ENCODE peak calls at places on chromosomes 6 and 20, in eight cellular contexts. H, N, O, J, D, Z, V and M are unnamed samples. For H3K9me3, the result is how much of the 10 kb centered on the place peaks cover.

GRCh38 chr20:25270829-25271251 is 23.0 kb downstream of the PYGB start:
- DNase-seq in D (peak), H (no peak), V (peak), J (no peak), O (peak), Z (no peak), N (no peak), M (peak)

GRCh38 chr6:123899745-123900144 is 96.1 kb downstream of the NKAIN2 start:
- DNase-seq in H (no peak), V (no peak), D (no peak), J (no peak), Z (no peak), O (no peak), N (peak), M (peak)

GRCh38 chr6:166156942-166157341 is 10.7 kb downstream of the TBXT start:
- DNase-seq in H (no peak), N (no peak), D (no peak), J (no peak), O (no peak), V (no peak), Z (no peak), M (no peak)

GRCh38 chr6:141158740-141159139 is 974.0 kb upstream of the GJE1 start:
- DNase-seq in O (no peak), J (no peak), Z (peak), V (no peak), H (no peak), D (no peak), N (no peak), M (no peak)

GRCh38 chr6:21749754-21750153 is 156.2 kb downstream of the SOX4 start:
- DNase-seq in V (no peak), N (no peak), Z (peak), J (no peak), D (no peak), H (no peak), O (no peak), M (no peak)

GRCh38 chr6:118932421-118932820 is 2.5 kb downstream of the MCM9 start:
- DNase-seq in D (no peak), H (no peak), V (no peak), J (no peak), N (no peak), O (no peak), Z (no peak), M (no peak)

GRCh38 chr20:58127731-58128130 is 100.7 kb downstream of the ANKRD60 start:
- DNase-seq in H (no peak), V (no peak), J (peak), N (no peak), Z (no peak), O (no peak), D (peak), M (peak)

GRCh38 chr6:98657764-98658163 is 176.6 kb upstream of the POU3F2 start:
- DNase-seq in H (peak), N (no peak), D (peak), J (peak), Z (peak), V (no peak), O (no peak), M (peak)

GRCh38 chr6:69578366-69578890 is 218.4 kb downstream of the LMBRD1 start:
- DNase-seq in O (no peak), Z (no peak), N (no peak), D (no peak), J (no peak), H (no peak), V (no peak), M (no peak)

GRCh38 chr6:54134934-54135333 is 23.7 kb downstream of the MLIP start:
- DNase-seq in J (no peak), Z (no peak), D (no peak), N (no peak), O (no peak), V (no peak), H (no peak), M (no peak)

GRCh38 chr20:19995220-19995863 is 21.8 kb upstream of the NAA20 start:
- DNase-seq in J (no peak), O (no peak), H (no peak), D (no peak), Z (peak), N (no peak), V (no peak), M (no peak)

GRCh38 chr6:162546905-162547304 is 180.7 kb downstream of the PRKN start:
- DNase-seq in Z (no peak), O (no peak), N (no peak), H (no peak), V (no peak), D (no peak), J (no peak), M (no peak)
- TF ChIP-seq CTCF in Z (no peak), O (no peak), N (no peak), H (no peak), V (no peak), D (no peak), J (no peak), M (no peak)

GRCh38 chr6:6395581-6396197 is 75.2 kb upstream of the F13A1 start:
- DNase-seq in V (no peak), O (no peak), J (no peak), D (no peak), H (peak), Z (peak), N (no peak), M (no peak)

GRCh38 chr6:6392214-6393068 is 72.0 kb upstream of the F13A1 start:
- DNase-seq in O (no peak), D (no peak), N (no peak), J (no peak), Z (no peak), H (peak), V (no peak), M (no peak)

GRCh38 chr6:6386010-6386409 is 65.5 kb upstream of the F13A1 start:
- DNase-seq in J (peak), Z (no peak), D (no peak), V (no peak), O (no peak), H (no peak), N (no peak), M (no peak)

GRCh38 chr6:6393069-6393529 is 72.6 kb upstream of the F13A1 start:
- DNase-seq in H (no peak), D (no peak), Z (no peak), V (no peak), J (no peak), N (no peak), O (no peak), M (no peak)

GRCh38 chr6:6390849-6391602 is 70.6 kb upstream of the F13A1 start:
- DNase-seq in D (no peak), J (no peak), H (peak), N (no peak), O (no peak), V (no peak), Z (no peak), M (no peak)
- H3K4me3 ChIP-seq in D (no peak), J (no peak), H (no peak), N (no peak), O (no peak), V (no peak), Z (no peak), M (no peak)

DNA sequence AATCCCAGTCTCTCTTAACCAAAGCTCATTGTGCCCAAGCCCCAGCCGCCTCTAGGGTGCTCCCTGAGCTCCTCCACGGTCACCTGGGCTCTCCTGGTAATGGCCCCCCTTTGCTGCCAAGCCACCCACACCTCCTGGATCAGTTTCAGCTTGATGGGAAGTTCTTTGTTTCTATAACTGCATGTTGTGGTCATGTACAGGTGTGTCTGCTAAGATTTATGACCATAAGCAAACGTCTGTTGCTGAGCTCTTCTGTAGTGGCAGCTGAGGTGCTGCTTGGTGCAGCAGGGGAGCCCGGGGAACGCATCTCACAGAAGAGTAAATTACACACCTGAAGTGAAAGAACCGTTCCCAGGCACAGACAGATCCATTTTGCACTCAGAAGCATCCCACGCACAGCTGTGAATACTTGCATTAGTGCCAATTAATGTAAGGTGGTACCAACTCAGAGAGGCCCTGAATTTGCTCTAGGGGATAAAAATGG is 194.6 kb upstream of the ARID1B start:
- DNase-seq in J (peak), Z (no peak), D (no peak), N (no peak), O (no peak), V (no peak), H (no peak), M (no peak)
- H3K9me3 ChIP-seq in J (under half), Z (under half), D (under half), N (under half), O (under half), V (under half), H (under half), M (under half)

DNA sequence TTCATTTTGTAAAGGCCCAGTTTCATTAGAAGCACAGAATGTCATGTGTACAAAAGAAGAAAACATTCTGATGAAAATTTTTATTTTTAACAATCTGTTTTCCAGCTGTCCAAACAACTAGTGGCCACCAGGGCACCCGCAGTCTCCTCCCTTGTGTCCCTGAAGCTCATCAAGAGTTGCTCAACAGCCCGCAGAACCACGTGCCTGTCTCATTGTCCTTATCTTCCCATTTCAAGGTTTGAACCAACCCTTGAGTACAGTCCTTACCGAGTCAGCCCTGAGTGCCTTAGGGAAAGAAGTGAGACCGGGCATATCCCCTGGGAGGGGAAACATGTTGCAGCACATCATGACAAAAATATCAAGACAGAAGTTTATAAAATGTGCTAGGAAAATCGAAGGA is 15.9 kb upstream of the ZNF133 start:
- DNase-seq in H (no peak), O (no peak), J (no peak), Z (no peak), V (no peak), N (no peak), D (no peak), M (no peak)
- TF ChIP-seq CTCF in H (peak), O (no peak), J (peak), Z (no peak), V (peak), N (no peak), D (no peak), M (peak)

GRCh38 chr6:136181858-136182257 is 68.3 kb downstream of the MTFR2 start:
- DNase-seq in V (no peak), D (no peak), Z (peak), O (no peak), H (no peak), J (no peak), N (no peak), M (no peak)
- H3K4me3 ChIP-seq in V (no peak), D (no peak), Z (no peak), O (no peak), H (no peak), J (no peak), N (no peak), M (no peak)

DNA sequence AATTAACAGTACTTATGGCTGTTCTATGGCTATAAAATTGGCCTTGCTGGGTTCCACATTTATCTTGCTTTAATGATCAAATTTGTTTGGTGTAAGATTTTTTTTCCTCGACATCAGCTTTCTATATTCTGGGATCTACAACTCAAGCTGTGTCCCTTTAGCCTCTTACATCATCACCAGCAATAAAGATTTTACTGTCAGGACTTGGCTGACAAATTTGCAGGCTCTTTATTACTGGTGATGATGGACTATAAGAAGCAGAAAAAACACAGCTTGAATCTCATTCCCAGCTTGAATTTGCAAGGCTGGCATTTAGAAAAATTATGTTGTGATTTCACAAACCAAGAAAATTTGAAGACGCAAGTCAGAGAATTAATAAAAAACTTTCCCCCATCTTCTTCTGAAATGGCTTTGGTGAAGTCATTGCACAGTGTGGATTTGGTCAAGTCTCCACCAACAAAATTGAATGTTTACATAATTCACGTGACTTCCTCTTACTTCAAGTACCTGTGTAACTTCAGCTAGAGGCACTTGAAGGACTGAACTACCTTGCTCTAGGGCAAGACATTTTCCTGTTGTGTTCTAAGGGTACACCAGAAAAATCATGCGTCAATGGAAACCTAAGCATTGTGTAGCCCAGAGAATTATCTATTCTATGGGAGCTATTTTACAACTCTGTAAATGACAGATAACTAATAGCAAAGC is 175.0 kb downstream of the CBLN4 start:
- DNase-seq in O (no peak), V (no peak), Z (no peak), D (no peak), J (no peak), H (no peak), N (no peak), M (no peak)
- H3K9me3 ChIP-seq in O (under half), V (under half), Z (under half), D (under half), J (under half), H (half or more), N (under half), M (under half)